ENCODE peak calls at places on chromosomes 12 and 14, in six cellular contexts. One of them, this sample, is unnamed.

GRCh38 chr14:104085032-104085888 is at the start of gene ASPG:
- DNase-seq in RWPE1: peak
- DNase-seq in HuH-7: peak
- DNase-seq in fibroblast of lung: no peak
- DNase-seq in substantia nigra: no peak
- DNase-seq in aorta: peak
- DNase-seq in this sample: no peak

GRCh38 chr12:66662729-66663128 is 16.1 kb downstream of the GRIP1 start:
- DNase-seq in RWPE1: peak
- DNase-seq in HuH-7: no peak
- DNase-seq in fibroblast of lung: peak
- DNase-seq in substantia nigra: no peak
- DNase-seq in aorta: no peak
- DNase-seq in this sample: peak

GRCh38 chr12:119808441-119808840 is 68.7 kb downstream of the CIT start:
- DNase-seq in RWPE1: peak
- DNase-seq in HuH-7: no peak
- DNase-seq in fibroblast of lung: no peak
- DNase-seq in substantia nigra: no peak
- DNase-seq in aorta: no peak
- DNase-seq in this sample: no peak

GRCh38 chr14:63174760-63175191 is 29.5 kb upstream of the RHOJ start:
- DNase-seq in RWPE1: peak
- DNase-seq in HuH-7: peak
- DNase-seq in fibroblast of lung: peak
- DNase-seq in substantia nigra: no peak
- DNase-seq in aorta: no peak
- DNase-seq in this sample: peak

GRCh38 chr12:113250045-113250444 is 28.8 kb downstream of the TPCN1 start:
- DNase-seq in RWPE1: no peak
- DNase-seq in HuH-7: no peak
- DNase-seq in fibroblast of lung: no peak
- DNase-seq in substantia nigra: no peak
- DNase-seq in aorta: no peak
- DNase-seq in this sample: no peak

GRCh38 chr12:64610660-64611429 is 550 bp downstream of the RASSF3 start:
- DNase-seq in RWPE1: peak
- DNase-seq in HuH-7: peak
- DNase-seq in fibroblast of lung: peak
- DNase-seq in substantia nigra: peak
- DNase-seq in aorta: peak
- DNase-seq in this sample: peak

GRCh38 chr12:78928200-78929074 is 63.9 kb downstream of the SYT1 start:
- DNase-seq in RWPE1: peak
- DNase-seq in HuH-7: no peak
- DNase-seq in fibroblast of lung: peak
- DNase-seq in substantia nigra: no peak
- DNase-seq in aorta: no peak
- DNase-seq in this sample: peak

GRCh38 chr12:124049451-124050094 is 76.6 kb downstream of the ZNF664 start:
- DNase-seq in RWPE1: no peak
- DNase-seq in HuH-7: no peak
- DNase-seq in fibroblast of lung: no peak
- DNase-seq in substantia nigra: no peak
- DNase-seq in aorta: no peak
- DNase-seq in this sample: no peak

GRCh38 chr14:56884617-56885016 is 74.3 kb upstream of the OTX2 start:
- DNase-seq in RWPE1: no peak
- DNase-seq in HuH-7: no peak
- DNase-seq in fibroblast of lung: no peak
- DNase-seq in substantia nigra: no peak
- DNase-seq in aorta: no peak
- DNase-seq in this sample: no peak

GRCh38 chr12:103841690-103842584 is 903 bp upstream of the NT5DC3 start:
- DNase-seq in RWPE1: peak
- DNase-seq in HuH-7: peak
- DNase-seq in fibroblast of lung: peak
- DNase-seq in substantia nigra: no peak
- DNase-seq in aorta: peak
- DNase-seq in this sample: peak

GRCh38 chr12:101051151-101051550 is 158.9 kb downstream of the SLC5A8 start:
- DNase-seq in RWPE1: no peak
- DNase-seq in HuH-7: no peak
- DNase-seq in fibroblast of lung: no peak
- DNase-seq in substantia nigra: no peak
- DNase-seq in aorta: no peak
- DNase-seq in this sample: no peak

GRCh38 chr14:68681256-68681655 is 111.6 kb downstream of the ZFP36L1 start:
- DNase-seq in RWPE1: no peak
- DNase-seq in HuH-7: no peak
- DNase-seq in fibroblast of lung: no peak
- DNase-seq in substantia nigra: no peak
- DNase-seq in aorta: no peak
- DNase-seq in this sample: no peak

GRCh38 chr12:74021937-74022336 is 515.7 kb upstream of the ATXN7L3B start:
- DNase-seq in RWPE1: peak
- DNase-seq in HuH-7: peak
- DNase-seq in fibroblast of lung: peak
- DNase-seq in substantia nigra: peak
- DNase-seq in aorta: no peak
- DNase-seq in this sample: peak

GRCh38 chr14:76277586-76278130 is 98.3 kb upstream of the ESRRB start:
- DNase-seq in RWPE1: no peak
- DNase-seq in HuH-7: no peak
- DNase-seq in fibroblast of lung: no peak
- DNase-seq in substantia nigra: no peak
- DNase-seq in aorta: no peak
- DNase-seq in this sample: no peak

GRCh38 chr14:100541621-100542560 is 45.3 kb downstream of the BEGAIN start:
- DNase-seq in RWPE1: no peak
- DNase-seq in HuH-7: no peak
- DNase-seq in fibroblast of lung: no peak
- DNase-seq in substantia nigra: no peak
- DNase-seq in aorta: peak
- DNase-seq in this sample: no peak

GRCh38 chr12:119006749-119007148 is 25.4 kb downstream of the SRRM4 start:
- DNase-seq in RWPE1: no peak
- DNase-seq in HuH-7: no peak
- DNase-seq in fibroblast of lung: no peak
- DNase-seq in substantia nigra: no peak
- DNase-seq in aorta: no peak
- DNase-seq in this sample: no peak

GRCh38 chr12:19277707-19278106 is 148.2 kb downstream of the PLEKHA5 start:
- DNase-seq in RWPE1: no peak
- DNase-seq in HuH-7: no peak
- DNase-seq in fibroblast of lung: no peak
- DNase-seq in substantia nigra: no peak
- DNase-seq in aorta: no peak
- DNase-seq in this sample: no peak

GRCh38 chr14:80974338-80975078 is 19.1 kb downstream of the TSHR start:
- DNase-seq in RWPE1: no peak
- DNase-seq in HuH-7: no peak
- DNase-seq in fibroblast of lung: peak
- DNase-seq in substantia nigra: no peak
- DNase-seq in aorta: no peak
- DNase-seq in this sample: no peak

GRCh38 chr12:113683566-113683965 is 211.9 kb upstream of the LHX5 start:
- DNase-seq in RWPE1: no peak
- DNase-seq in HuH-7: no peak
- DNase-seq in fibroblast of lung: no peak
- DNase-seq in substantia nigra: no peak
- DNase-seq in aorta: no peak
- DNase-seq in this sample: no peak